ENCODE peak calls at places on chromosomes 4 and X, in nine cellular contexts. One of them, this sample, is unnamed.

GRCh38 chrX:13906103-13906502 is 89.2 kb upstream of the GPM6B start:
- DNase-seq in left lung: no peak
- DNase-seq in fibroblast of the aortic adventitia: no peak
- DNase-seq in adrenal gland: no peak
- DNase-seq in endodermal cell: no peak
- DNase-seq in heart left ventricle: no peak
- DNase-seq in cardiac fibroblast: peak
- DNase-seq in ovary: no peak
- DNase-seq in brain microvascular endothelial cell: no peak
- DNase-seq in this sample: no peak

GRCh38 chrX:134074151-134074550 is 88.8 kb upstream of the GPC3 start:
- DNase-seq in left lung: no peak
- DNase-seq in fibroblast of the aortic adventitia: no peak
- DNase-seq in adrenal gland: no peak
- DNase-seq in endodermal cell: no peak
- DNase-seq in heart left ventricle: no peak
- DNase-seq in cardiac fibroblast: no peak
- DNase-seq in ovary: no peak
- DNase-seq in brain microvascular endothelial cell: no peak
- DNase-seq in this sample: no peak

GRCh38 chr4:30719363-30720020 is 677 bp upstream of the PCDH7 start:
- DNase-seq in left lung: peak
- DNase-seq in fibroblast of the aortic adventitia: peak
- DNase-seq in adrenal gland: peak
- DNase-seq in endodermal cell: peak
- DNase-seq in heart left ventricle: peak
- DNase-seq in cardiac fibroblast: peak
- DNase-seq in ovary: peak
- DNase-seq in brain microvascular endothelial cell: peak
- DNase-seq in this sample: no peak

GRCh38 chr4:26525751-26526150 is 35.5 kb upstream of the CCKAR start:
- DNase-seq in left lung: no peak
- DNase-seq in fibroblast of the aortic adventitia: no peak
- DNase-seq in adrenal gland: no peak
- DNase-seq in endodermal cell: no peak
- DNase-seq in heart left ventricle: no peak
- DNase-seq in cardiac fibroblast: no peak
- DNase-seq in ovary: no peak
- DNase-seq in brain microvascular endothelial cell: no peak
- DNase-seq in this sample: no peak

GRCh38 chrX:12973561-12974216 is 1.2 kb upstream of the TMSB4X start:
- DNase-seq in left lung: peak
- DNase-seq in fibroblast of the aortic adventitia: no peak
- DNase-seq in adrenal gland: no peak
- DNase-seq in endodermal cell: peak
- DNase-seq in heart left ventricle: no peak
- DNase-seq in cardiac fibroblast: no peak
- DNase-seq in ovary: peak
- DNase-seq in brain microvascular endothelial cell: no peak
- DNase-seq in this sample: no peak

GRCh38 chr4:38489924-38490639 is 173.9 kb upstream of the KLF3 start:
- DNase-seq in left lung: no peak
- DNase-seq in fibroblast of the aortic adventitia: peak
- DNase-seq in adrenal gland: peak
- DNase-seq in endodermal cell: peak
- DNase-seq in heart left ventricle: no peak
- DNase-seq in cardiac fibroblast: peak
- DNase-seq in ovary: no peak
- DNase-seq in brain microvascular endothelial cell: peak
- DNase-seq in this sample: no peak

GRCh38 chrX:1144293-1144692 is 68.2 kb downstream of the CRLF2 start:
- DNase-seq in left lung: no peak
- DNase-seq in fibroblast of the aortic adventitia: no peak
- DNase-seq in adrenal gland: no peak
- DNase-seq in endodermal cell: peak
- DNase-seq in heart left ventricle: no peak
- DNase-seq in cardiac fibroblast: no peak
- DNase-seq in ovary: no peak
- DNase-seq in brain microvascular endothelial cell: no peak
- DNase-seq in this sample: no peak

GRCh38 chrX:38805294-38806053 is 4.2 kb downstream of the MID1IP1 start:
- DNase-seq in left lung: peak
- DNase-seq in fibroblast of the aortic adventitia: peak
- DNase-seq in adrenal gland: peak
- DNase-seq in endodermal cell: peak
- DNase-seq in heart left ventricle: peak
- DNase-seq in cardiac fibroblast: peak
- DNase-seq in ovary: peak
- DNase-seq in brain microvascular endothelial cell: no peak
- DNase-seq in this sample: peak

GRCh38 chr4:7328913-7329638 is 105.7 kb downstream of the PSAPL1 start:
- DNase-seq in left lung: peak
- DNase-seq in fibroblast of the aortic adventitia: peak
- DNase-seq in adrenal gland: peak
- DNase-seq in endodermal cell: peak
- DNase-seq in heart left ventricle: peak
- DNase-seq in cardiac fibroblast: peak
- DNase-seq in ovary: no peak
- DNase-seq in brain microvascular endothelial cell: peak
- DNase-seq in this sample: no peak

GRCh38 chr4:25346913-25347312 is 30.1 kb upstream of the ANAPC4 start:
- DNase-seq in left lung: no peak
- DNase-seq in fibroblast of the aortic adventitia: no peak
- DNase-seq in adrenal gland: no peak
- DNase-seq in endodermal cell: no peak
- DNase-seq in heart left ventricle: no peak
- DNase-seq in cardiac fibroblast: no peak
- DNase-seq in ovary: no peak
- DNase-seq in brain microvascular endothelial cell: no peak
- DNase-seq in this sample: no peak

GRCh38 chr4:80462537-80463207 is 127.1 kb downstream of the CFAP299 start:
- DNase-seq in left lung: no peak
- DNase-seq in fibroblast of the aortic adventitia: peak
- DNase-seq in adrenal gland: no peak
- DNase-seq in endodermal cell: no peak
- DNase-seq in heart left ventricle: no peak
- DNase-seq in cardiac fibroblast: no peak
- DNase-seq in ovary: no peak
- DNase-seq in brain microvascular endothelial cell: no peak
- DNase-seq in this sample: no peak

GRCh38 chr4:148355442-148356123 is 86.6 kb downstream of the NR3C2 start:
- DNase-seq in left lung: no peak
- DNase-seq in fibroblast of the aortic adventitia: no peak
- DNase-seq in adrenal gland: peak
- DNase-seq in endodermal cell: no peak
- DNase-seq in heart left ventricle: no peak
- DNase-seq in cardiac fibroblast: no peak
- DNase-seq in ovary: no peak
- DNase-seq in brain microvascular endothelial cell: no peak
- DNase-seq in this sample: no peak

GRCh38 chr4:106444557-106444956 is 76.0 kb upstream of the GIMD1 start:
- DNase-seq in left lung: no peak
- DNase-seq in fibroblast of the aortic adventitia: peak
- DNase-seq in adrenal gland: no peak
- DNase-seq in endodermal cell: no peak
- DNase-seq in heart left ventricle: no peak
- DNase-seq in cardiac fibroblast: no peak
- DNase-seq in ovary: no peak
- DNase-seq in brain microvascular endothelial cell: peak
- DNase-seq in this sample: no peak

GRCh38 chr4:94253036-94253435 is 45.4 kb downstream of the SMARCAD1 start:
- DNase-seq in left lung: no peak
- DNase-seq in fibroblast of the aortic adventitia: peak
- DNase-seq in adrenal gland: no peak
- DNase-seq in endodermal cell: no peak
- DNase-seq in heart left ventricle: no peak
- DNase-seq in cardiac fibroblast: no peak
- DNase-seq in ovary: no peak
- DNase-seq in brain microvascular endothelial cell: peak
- DNase-seq in this sample: no peak

GRCh38 chr4:140213736-140214135 is 59.8 kb upstream of the MAML3 start:
- DNase-seq in left lung: no peak
- DNase-seq in fibroblast of the aortic adventitia: peak
- DNase-seq in adrenal gland: no peak
- DNase-seq in endodermal cell: peak
- DNase-seq in heart left ventricle: no peak
- DNase-seq in cardiac fibroblast: no peak
- DNase-seq in ovary: no peak
- DNase-seq in brain microvascular endothelial cell: peak
- DNase-seq in this sample: no peak

GRCh38 chr4:86026720-86027119 is 333.1 kb downstream of the MAPK10 start:
- DNase-seq in left lung: no peak
- DNase-seq in fibroblast of the aortic adventitia: no peak
- DNase-seq in adrenal gland: no peak
- DNase-seq in endodermal cell: no peak
- DNase-seq in heart left ventricle: no peak
- DNase-seq in cardiac fibroblast: no peak
- DNase-seq in ovary: no peak
- DNase-seq in brain microvascular endothelial cell: no peak
- DNase-seq in this sample: no peak

GRCh38 chrX:52261125-52261462 is 76.4 kb downstream of the MAGED4 start:
- DNase-seq in left lung: no peak
- DNase-seq in fibroblast of the aortic adventitia: no peak
- DNase-seq in adrenal gland: no peak
- DNase-seq in endodermal cell: no peak
- DNase-seq in heart left ventricle: no peak
- DNase-seq in cardiac fibroblast: no peak
- DNase-seq in ovary: no peak
- DNase-seq in brain microvascular endothelial cell: no peak
- DNase-seq in this sample: no peak
- H3K4me3 ChIP-seq in left lung: no peak
- H3K4me3 ChIP-seq in fibroblast of the aortic adventitia: peak
- H3K4me3 ChIP-seq in adrenal gland: no peak
- H3K4me3 ChIP-seq in endodermal cell: peak
- H3K4me3 ChIP-seq in heart left ventricle: peak
- H3K4me3 ChIP-seq in cardiac fibroblast: peak
- H3K4me3 ChIP-seq in ovary: peak
- H3K4me3 ChIP-seq in brain microvascular endothelial cell: peak
- H3K4me3 ChIP-seq in this sample: peak

GRCh38 chr4:185638548-185639301 is 103.4 kb upstream of the PDLIM3 start:
- DNase-seq in left lung: peak
- DNase-seq in fibroblast of the aortic adventitia: no peak
- DNase-seq in adrenal gland: no peak
- DNase-seq in endodermal cell: peak
- DNase-seq in heart left ventricle: no peak
- DNase-seq in cardiac fibroblast: no peak
- DNase-seq in ovary: no peak
- DNase-seq in brain microvascular endothelial cell: no peak
- DNase-seq in this sample: no peak
- H3K4me3 ChIP-seq in left lung: no peak
- H3K4me3 ChIP-seq in fibroblast of the aortic adventitia: no peak
- H3K4me3 ChIP-seq in adrenal gland: no peak
- H3K4me3 ChIP-seq in endodermal cell: no peak
- H3K4me3 ChIP-seq in heart left ventricle: no peak
- H3K4me3 ChIP-seq in cardiac fibroblast: peak
- H3K4me3 ChIP-seq in ovary: no peak
- H3K4me3 ChIP-seq in brain microvascular endothelial cell: peak
- H3K4me3 ChIP-seq in this sample: no peak

GRCh38 chrX:15789979-15790765 is at the start of gene ZRSR2:
- DNase-seq in left lung: peak
- DNase-seq in fibroblast of the aortic adventitia: peak
- DNase-seq in adrenal gland: peak
- DNase-seq in endodermal cell: peak
- DNase-seq in heart left ventricle: peak
- DNase-seq in cardiac fibroblast: peak
- DNase-seq in ovary: peak
- DNase-seq in brain microvascular endothelial cell: peak
- DNase-seq in this sample: peak

GRCh38 chrX:15785176-15785735 is 5.0 kb upstream of the ZRSR2 start:
- DNase-seq in left lung: no peak
- DNase-seq in fibroblast of the aortic adventitia: no peak
- DNase-seq in adrenal gland: no peak
- DNase-seq in endodermal cell: no peak
- DNase-seq in heart left ventricle: no peak
- DNase-seq in cardiac fibroblast: no peak
- DNase-seq in ovary: no peak
- DNase-seq in brain microvascular endothelial cell: no peak
- DNase-seq in this sample: no peak

GRCh38 chrX:15786930-15787329 is 3.4 kb upstream of the ZRSR2 start:
- DNase-seq in left lung: no peak
- DNase-seq in fibroblast of the aortic adventitia: no peak
- DNase-seq in adrenal gland: no peak
- DNase-seq in endodermal cell: no peak
- DNase-seq in heart left ventricle: no peak
- DNase-seq in cardiac fibroblast: no peak
- DNase-seq in ovary: no peak
- DNase-seq in brain microvascular endothelial cell: no peak
- DNase-seq in this sample: no peak

GRCh38 chrX:15790766-15791380 is 589 bp downstream of the ZRSR2 start:
- DNase-seq in left lung: no peak
- DNase-seq in fibroblast of the aortic adventitia: peak
- DNase-seq in adrenal gland: no peak
- DNase-seq in endodermal cell: no peak
- DNase-seq in heart left ventricle: no peak
- DNase-seq in cardiac fibroblast: peak
- DNase-seq in ovary: no peak
- DNase-seq in brain microvascular endothelial cell: no peak
- DNase-seq in this sample: no peak
- H3K4me3 ChIP-seq in left lung: peak
- H3K4me3 ChIP-seq in fibroblast of the aortic adventitia: peak
- H3K4me3 ChIP-seq in adrenal gland: no peak
- H3K4me3 ChIP-seq in endodermal cell: peak
- H3K4me3 ChIP-seq in heart left ventricle: peak
- H3K4me3 ChIP-seq in cardiac fibroblast: peak
- H3K4me3 ChIP-seq in ovary: peak
- H3K4me3 ChIP-seq in brain microvascular endothelial cell: peak
- H3K4me3 ChIP-seq in this sample: peak

GRCh38 chrX:118350715-118351114 is 4.8 kb downstream of the WDR44 start:
- DNase-seq in left lung: no peak
- DNase-seq in fibroblast of the aortic adventitia: no peak
- DNase-seq in adrenal gland: no peak
- DNase-seq in endodermal cell: no peak
- DNase-seq in heart left ventricle: no peak
- DNase-seq in cardiac fibroblast: no peak
- DNase-seq in ovary: no peak
- DNase-seq in brain microvascular endothelial cell: no peak
- DNase-seq in this sample: no peak

GRCh38 chrX:118355225-118355920 is 9.5 kb downstream of the WDR44 start:
- DNase-seq in left lung: no peak
- DNase-seq in fibroblast of the aortic adventitia: no peak
- DNase-seq in adrenal gland: no peak
- DNase-seq in endodermal cell: no peak
- DNase-seq in heart left ventricle: no peak
- DNase-seq in cardiac fibroblast: no peak
- DNase-seq in ovary: no peak
- DNase-seq in brain microvascular endothelial cell: no peak
- DNase-seq in this sample: no peak

GRCh38 chrX:118352566-118352965 is 6.7 kb downstream of the WDR44 start:
- DNase-seq in left lung: no peak
- DNase-seq in fibroblast of the aortic adventitia: no peak
- DNase-seq in adrenal gland: no peak
- DNase-seq in endodermal cell: no peak
- DNase-seq in heart left ventricle: no peak
- DNase-seq in cardiac fibroblast: no peak
- DNase-seq in ovary: no peak
- DNase-seq in brain microvascular endothelial cell: no peak
- DNase-seq in this sample: no peak

GRCh38 chrX:118356154-118356701 is 10.3 kb downstream of the WDR44 start:
- DNase-seq in left lung: no peak
- DNase-seq in fibroblast of the aortic adventitia: peak
- DNase-seq in adrenal gland: no peak
- DNase-seq in endodermal cell: no peak
- DNase-seq in heart left ventricle: no peak
- DNase-seq in cardiac fibroblast: peak
- DNase-seq in ovary: no peak
- DNase-seq in brain microvascular endothelial cell: no peak
- DNase-seq in this sample: no peak

GRCh38 chrX:118353081-118353850 is 7.4 kb downstream of the WDR44 start:
- DNase-seq in left lung: no peak
- DNase-seq in fibroblast of the aortic adventitia: peak
- DNase-seq in adrenal gland: no peak
- DNase-seq in endodermal cell: no peak
- DNase-seq in heart left ventricle: no peak
- DNase-seq in cardiac fibroblast: no peak
- DNase-seq in ovary: no peak
- DNase-seq in brain microvascular endothelial cell: no peak
- DNase-seq in this sample: no peak
- H3K4me3 ChIP-seq in left lung: no peak
- H3K4me3 ChIP-seq in fibroblast of the aortic adventitia: no peak
- H3K4me3 ChIP-seq in adrenal gland: no peak
- H3K4me3 ChIP-seq in endodermal cell: peak
- H3K4me3 ChIP-seq in heart left ventricle: no peak
- H3K4me3 ChIP-seq in cardiac fibroblast: no peak
- H3K4me3 ChIP-seq in ovary: no peak
- H3K4me3 ChIP-seq in brain microvascular endothelial cell: no peak
- H3K4me3 ChIP-seq in this sample: no peak